ENCODE peak calls at places on chromosomes 4 and X, in eight cellular contexts. One of them, this sample, is unnamed.
A peak's percentile ranks its signal among the peaks of the same experiment; 100 is the strongest.

GRCh38 chr4:71635094-71635493 is 148.8 kb downstream of the GC start:
- DNase-seq in fibroblast of mammary gland: no peak
- DNase-seq in OCI-LY7: no peak
- DNase-seq in mammary epithelial cell: no peak
- DNase-seq in activated T-cell treated with anti-CD3 and anti-CD28 coated beads, Interleukin-2, amount 50 U/mL, for 4 hours: no peak
- DNase-seq in stimulated activated CD8-positive, alpha-beta memory T cell treated with anti-CD3 and anti-CD28 coated beads, Interleukin-7, amount 100 ng/mL, for 1 hour: no peak
- DNase-seq in mucosa of gallbladder: no peak
- DNase-seq in psoas muscle: no peak
- DNase-seq in this sample: no peak

GRCh38 chr4:91837608-91838029 is 466.1 kb upstream of the GRID2 start:
- DNase-seq in fibroblast of mammary gland: no peak
- DNase-seq in OCI-LY7: no peak
- DNase-seq in mammary epithelial cell: peak; percentile 69
- DNase-seq in activated T-cell treated with anti-CD3 and anti-CD28 coated beads, Interleukin-2, amount 50 U/mL, for 4 hours: no peak
- DNase-seq in stimulated activated CD8-positive, alpha-beta memory T cell treated with anti-CD3 and anti-CD28 coated beads, Interleukin-7, amount 100 ng/mL, for 1 hour: no peak
- DNase-seq in mucosa of gallbladder: no peak
- DNase-seq in psoas muscle: no peak
- DNase-seq in this sample: no peak

GRCh38 chr4:119299221-119300071 is 22.5 kb downstream of the FABP2 start:
- DNase-seq in fibroblast of mammary gland: peak; percentile 42
- DNase-seq in OCI-LY7: peak; percentile 62
- DNase-seq in mammary epithelial cell: peak; percentile 33
- DNase-seq in activated T-cell treated with anti-CD3 and anti-CD28 coated beads, Interleukin-2, amount 50 U/mL, for 4 hours: no peak
- DNase-seq in stimulated activated CD8-positive, alpha-beta memory T cell treated with anti-CD3 and anti-CD28 coated beads, Interleukin-7, amount 100 ng/mL, for 1 hour: no peak
- DNase-seq in mucosa of gallbladder: no peak
- DNase-seq in psoas muscle: no peak
- DNase-seq in this sample: no peak

GRCh38 chr4:25330905-25331816 is 18.6 kb downstream of the ZCCHC4 start:
- DNase-seq in fibroblast of mammary gland: no peak
- DNase-seq in OCI-LY7: no peak
- DNase-seq in mammary epithelial cell: no peak
- DNase-seq in activated T-cell treated with anti-CD3 and anti-CD28 coated beads, Interleukin-2, amount 50 U/mL, for 4 hours: no peak
- DNase-seq in stimulated activated CD8-positive, alpha-beta memory T cell treated with anti-CD3 and anti-CD28 coated beads, Interleukin-7, amount 100 ng/mL, for 1 hour: no peak
- DNase-seq in mucosa of gallbladder: no peak
- DNase-seq in psoas muscle: no peak
- DNase-seq in this sample: no peak

GRCh38 chr4:179472164-179472563 is 2029.9 kb upstream of the AGA start:
- DNase-seq in fibroblast of mammary gland: no peak
- DNase-seq in OCI-LY7: no peak
- DNase-seq in mammary epithelial cell: no peak
- DNase-seq in activated T-cell treated with anti-CD3 and anti-CD28 coated beads, Interleukin-2, amount 50 U/mL, for 4 hours: no peak
- DNase-seq in stimulated activated CD8-positive, alpha-beta memory T cell treated with anti-CD3 and anti-CD28 coated beads, Interleukin-7, amount 100 ng/mL, for 1 hour: no peak
- DNase-seq in mucosa of gallbladder: no peak
- DNase-seq in psoas muscle: no peak
- DNase-seq in this sample: no peak

GRCh38 chrX:96407043-96407442 is 277.6 kb upstream of the DIAPH2 start:
- DNase-seq in fibroblast of mammary gland: peak; percentile 61
- DNase-seq in OCI-LY7: no peak
- DNase-seq in mammary epithelial cell: no peak
- DNase-seq in activated T-cell treated with anti-CD3 and anti-CD28 coated beads, Interleukin-2, amount 50 U/mL, for 4 hours: no peak
- DNase-seq in stimulated activated CD8-positive, alpha-beta memory T cell treated with anti-CD3 and anti-CD28 coated beads, Interleukin-7, amount 100 ng/mL, for 1 hour: no peak
- DNase-seq in mucosa of gallbladder: peak; percentile 74
- DNase-seq in psoas muscle: no peak
- DNase-seq in this sample: peak; percentile 3

GRCh38 chrX:40207626-40208025 is 109.9 kb upstream of the BCOR start:
- DNase-seq in fibroblast of mammary gland: peak; percentile 45
- DNase-seq in OCI-LY7: no peak
- DNase-seq in mammary epithelial cell: peak; percentile 25
- DNase-seq in activated T-cell treated with anti-CD3 and anti-CD28 coated beads, Interleukin-2, amount 50 U/mL, for 4 hours: no peak
- DNase-seq in stimulated activated CD8-positive, alpha-beta memory T cell treated with anti-CD3 and anti-CD28 coated beads, Interleukin-7, amount 100 ng/mL, for 1 hour: no peak
- DNase-seq in mucosa of gallbladder: no peak
- DNase-seq in psoas muscle: no peak
- DNase-seq in this sample: no peak

GRCh38 chrX:68686684-68687045 is 39.2 kb downstream of the STARD8 start:
- DNase-seq in fibroblast of mammary gland: peak; percentile 45
- DNase-seq in OCI-LY7: no peak
- DNase-seq in mammary epithelial cell: no peak
- DNase-seq in activated T-cell treated with anti-CD3 and anti-CD28 coated beads, Interleukin-2, amount 50 U/mL, for 4 hours: no peak
- DNase-seq in stimulated activated CD8-positive, alpha-beta memory T cell treated with anti-CD3 and anti-CD28 coated beads, Interleukin-7, amount 100 ng/mL, for 1 hour: no peak
- DNase-seq in mucosa of gallbladder: no peak
- DNase-seq in psoas muscle: no peak
- DNase-seq in this sample: no peak

GRCh38 chrX:46374371-46374770 is 170.8 kb downstream of the ZNF674 start:
- DNase-seq in fibroblast of mammary gland: no peak
- DNase-seq in OCI-LY7: no peak
- DNase-seq in mammary epithelial cell: no peak
- DNase-seq in activated T-cell treated with anti-CD3 and anti-CD28 coated beads, Interleukin-2, amount 50 U/mL, for 4 hours: no peak
- DNase-seq in stimulated activated CD8-positive, alpha-beta memory T cell treated with anti-CD3 and anti-CD28 coated beads, Interleukin-7, amount 100 ng/mL, for 1 hour: no peak
- DNase-seq in mucosa of gallbladder: no peak
- DNase-seq in psoas muscle: no peak
- DNase-seq in this sample: no peak

GRCh38 chrX:46597208-46597607 is 23.6 kb downstream of the CHST7 start:
- DNase-seq in fibroblast of mammary gland: no peak
- DNase-seq in OCI-LY7: no peak
- DNase-seq in mammary epithelial cell: no peak
- DNase-seq in activated T-cell treated with anti-CD3 and anti-CD28 coated beads, Interleukin-2, amount 50 U/mL, for 4 hours: no peak
- DNase-seq in stimulated activated CD8-positive, alpha-beta memory T cell treated with anti-CD3 and anti-CD28 coated beads, Interleukin-7, amount 100 ng/mL, for 1 hour: no peak
- DNase-seq in mucosa of gallbladder: no peak
- DNase-seq in psoas muscle: no peak
- DNase-seq in this sample: no peak

GRCh38 chr4:72084587-72085011 is 52.8 kb downstream of the NPFFR2 start:
- DNase-seq in fibroblast of mammary gland: no peak
- DNase-seq in OCI-LY7: no peak
- DNase-seq in mammary epithelial cell: no peak
- DNase-seq in activated T-cell treated with anti-CD3 and anti-CD28 coated beads, Interleukin-2, amount 50 U/mL, for 4 hours: no peak
- DNase-seq in stimulated activated CD8-positive, alpha-beta memory T cell treated with anti-CD3 and anti-CD28 coated beads, Interleukin-7, amount 100 ng/mL, for 1 hour: no peak
- DNase-seq in mucosa of gallbladder: no peak
- DNase-seq in psoas muscle: no peak
- DNase-seq in this sample: no peak